ENCODE peak calls at places on chromosome 22, in nine cellular contexts. B, G, R, J, F, A, W, Z and K are unnamed samples.

GRCh38 chr22:48758021-48758561 is 1069.6 kb downstream of the BRD1 start:
- DNase-seq in B (peak; percentile 25), G (no peak), R (no peak), J (no peak), F (no peak), A (no peak), W (no peak), Z (no peak), K (peak; percentile 5)

GRCh38 chr22:17436981-17437410 is 67.7 kb downstream of the CECR2 start:
- DNase-seq in B (no peak), G (no peak), R (no peak), J (no peak), F (no peak), A (no peak), W (no peak), Z (no peak), K (no peak)

GRCh38 chr22:35274154-35274871 is 17.0 kb downstream of the HMGXB4 start:
- DNase-seq in B (no peak), G (no peak), R (no peak), J (no peak), F (no peak), A (no peak), W (no peak), Z (no peak), K (no peak)

GRCh38 chr22:38944653-38945052 is 12.8 kb upstream of the APOBEC3A start:
- DNase-seq in B (peak; percentile 3), G (no peak), R (no peak), J (peak; percentile 5), F (no peak), A (no peak), W (no peak), Z (no peak), K (no peak)

GRCh38 chr22:26588749-26589366 is 1.1 kb downstream of the TPST2 start:
- DNase-seq in B (no peak), G (no peak), R (peak; percentile 40), J (no peak), F (peak; percentile 17), A (no peak), W (no peak), Z (no peak), K (no peak)

GRCh38 chr22:17575681-17576080 is 12.4 kb downstream of the SLC25A18 start:
- DNase-seq in B (no peak), G (no peak), R (no peak), J (no peak), F (no peak), A (no peak), W (no peak), Z (no peak), K (no peak)

GRCh38 chr22:30017375-30017774 is 62.9 kb upstream of the HORMAD2 start:
- DNase-seq in B (no peak), G (no peak), R (no peak), J (no peak), F (no peak), A (no peak), W (no peak), Z (no peak), K (no peak)

GRCh38 chr22:22199634-22200033 is 45.0 kb upstream of the VPREB1 start:
- DNase-seq in B (no peak), G (no peak), R (no peak), J (no peak), F (no peak), A (no peak), W (no peak), Z (no peak), K (no peak)

GRCh38 chr22:22720724-22721261 is 76.4 kb downstream of the GGTLC2 start:
- DNase-seq in B (no peak), G (no peak), R (no peak), J (peak; percentile 46), F (no peak), A (no peak), W (no peak), Z (no peak), K (no peak)

GRCh38 chr22:35839811-35840739 is 122.4 kb downstream of the APOL5 start:
- DNase-seq in B (peak; percentile 72), G (peak; percentile 81), R (peak; percentile 92), J (peak; percentile 86), F (no peak), A (peak; percentile 62), W (peak; percentile 79), Z (peak; percentile 64), K (peak; percentile 86)

GRCh38 chr22:36067237-36067558 is 38.6 kb upstream of the RBFOX2 start:
- DNase-seq in B (no peak), G (no peak), R (no peak), J (no peak), F (no peak), A (no peak), W (no peak), Z (no peak), K (no peak)

GRCh38 chr22:35489225-35489624 is 51.4 kb upstream of the RASD2 start:
- DNase-seq in B (no peak), G (peak; percentile 72), R (no peak), J (no peak), F (no peak), A (no peak), W (no peak), Z (no peak), K (no peak)

DNA sequence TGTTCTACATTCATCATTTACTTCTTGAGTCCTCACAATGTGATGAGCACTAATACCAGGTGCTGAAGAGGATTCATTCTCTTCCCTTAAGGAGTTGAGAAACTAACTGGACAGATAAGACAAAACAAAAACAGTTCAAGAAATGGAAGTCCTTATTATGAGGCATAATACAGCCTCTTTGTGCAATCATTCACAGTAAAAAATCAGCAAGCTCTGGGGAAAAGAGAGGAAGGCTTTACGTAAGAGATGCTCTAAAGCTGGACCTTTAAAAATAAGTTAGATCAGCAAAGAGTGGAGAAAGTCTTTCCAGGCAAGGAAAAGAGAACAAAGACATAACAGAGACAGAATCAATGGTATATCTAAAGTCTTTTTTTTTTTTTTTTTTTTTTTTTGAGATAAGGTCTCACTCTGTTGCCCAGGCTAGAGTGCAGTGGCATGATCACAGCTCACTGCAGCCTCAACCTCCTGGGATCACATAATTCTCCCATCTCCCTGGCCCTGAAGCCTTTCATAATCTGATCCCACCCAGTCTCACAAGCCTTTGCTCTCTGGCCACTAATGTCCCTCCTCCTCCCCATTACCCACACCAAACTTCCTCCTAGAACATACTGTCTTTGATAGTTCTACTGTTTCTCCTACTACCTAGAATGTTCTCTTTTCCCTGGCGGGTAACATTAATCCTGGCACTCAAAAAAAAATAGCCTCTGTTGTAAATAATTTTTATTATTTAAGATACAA is 40.9 kb downstream of the MRTFA start:
- DNase-seq in B (no peak), G (no peak), R (no peak), J (no peak), F (no peak), A (no peak), W (no peak), Z (no peak), K (no peak)
- H3K4me1 ChIP-seq in B (peaks cover 26% of the 10 kb centered on the region), G (no peaks in the 10 kb centered on the region), R (peaks cover 3% of the 10 kb centered on the region), J (peaks cover 64% of the 10 kb centered on the region), F (peaks cover 69% of the 10 kb centered on the region), A (peaks cover 89% of the 10 kb centered on the region), W (peaks cover 4% of the 10 kb centered on the region), Z (no peaks in the 10 kb centered on the region), K (peaks cover 2% of the 10 kb centered on the region)

GRCh38 chr22:45735273-45735672 is 63.6 kb downstream of the ATXN10 start:
- DNase-seq in B (no peak), G (no peak), R (no peak), J (no peak), F (no peak), A (no peak), W (no peak), Z (no peak), K (no peak)

GRCh38 chr22:45731041-45731797 is 59.6 kb downstream of the ATXN10 start:
- DNase-seq in B (no peak), G (no peak), R (no peak), J (peak; percentile 16), F (no peak), A (peak; percentile 25), W (no peak), Z (no peak), K (no peak)

GRCh38 chr22:45726081-45726480 is 54.4 kb downstream of the ATXN10 start:
- DNase-seq in B (no peak), G (no peak), R (no peak), J (no peak), F (no peak), A (no peak), W (no peak), Z (no peak), K (no peak)

GRCh38 chr22:45731798-45732495 is 60.3 kb downstream of the ATXN10 start:
- DNase-seq in B (no peak), G (no peak), R (no peak), J (no peak), F (peak; percentile 8), A (peak; percentile 28), W (no peak), Z (no peak), K (no peak)
- TF ChIP-seq EP300 in B (no peak), G (no peak), R (no peak), J (no peak), F (no peak), A (no peak), W (no peak), Z (no peak), K (no peak)

DNA sequence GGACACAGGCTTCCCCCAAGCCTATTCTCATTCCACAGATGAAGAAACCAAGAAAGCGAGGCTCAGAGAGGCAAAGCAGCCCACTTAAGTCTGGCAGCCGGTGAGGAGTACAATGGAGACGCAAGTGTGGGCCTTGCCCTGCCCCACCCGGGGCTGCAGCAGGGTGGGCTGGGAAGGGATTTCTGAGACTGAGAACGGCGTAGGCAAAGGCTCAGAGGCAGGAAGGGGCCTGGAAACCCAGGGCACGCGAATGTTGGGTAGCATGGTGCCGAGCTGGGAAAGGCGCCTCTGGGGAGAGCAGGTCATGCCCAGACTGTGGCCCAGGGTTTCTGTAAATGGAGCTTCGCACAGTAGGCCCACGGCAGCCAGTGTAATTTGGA is 47.5 kb upstream of the SHISAL1 start:
- DNase-seq in B (no peak), G (no peak), R (no peak), J (no peak), F (no peak), A (no peak), W (no peak), Z (no peak), K (no peak)
- H3K4me1 ChIP-seq in B (peaks cover 47% of the 10 kb centered on the region), G (peaks cover 19% of the 10 kb centered on the region), R (no peaks in the 10 kb centered on the region), J (peaks cover 44% of the 10 kb centered on the region), F (no peaks in the 10 kb centered on the region), A (peaks cover 55% of the 10 kb centered on the region), W (no peaks in the 10 kb centered on the region), Z (no peaks in the 10 kb centered on the region), K (peaks cover 24% of the 10 kb centered on the region)

GRCh38 chr22:33851985-33852384 is 68.3 kb downstream of the LARGE1 start:
- DNase-seq in B (peak; percentile 49), G (no peak), R (no peak), J (no peak), F (no peak), A (no peak), W (no peak), Z (no peak), K (no peak)

GRCh38 chr22:33850724-33851123 is 69.6 kb downstream of the LARGE1 start:
- DNase-seq in B (no peak), G (no peak), R (no peak), J (no peak), F (no peak), A (no peak), W (peak; percentile 41), Z (no peak), K (no peak)

GRCh38 chr22:33854724-33855123 is 65.6 kb downstream of the LARGE1 start:
- DNase-seq in B (no peak), G (no peak), R (no peak), J (no peak), F (no peak), A (no peak), W (no peak), Z (no peak), K (no peak)

GRCh38 chr22:33851240-33851639 is 69.0 kb downstream of the LARGE1 start:
- DNase-seq in B (no peak), G (no peak), R (no peak), J (no peak), F (no peak), A (no peak), W (no peak), Z (no peak), K (no peak)

GRCh38 chr22:33853200-33854097 is 66.8 kb downstream of the LARGE1 start:
- DNase-seq in B (peak; percentile 85), G (peak; percentile 64), R (no peak), J (peak; percentile 78), F (peak; percentile 19), A (peak; percentile 39), W (no peak), Z (peak; percentile 33), K (peak; percentile 69)
- TF ChIP-seq EP300 in B (no peak), G (no peak), R (no peak), J (no peak), F (no peak), A (no peak), W (no peak), Z (peak; percentile 61), K (no peak)